ENCODE peak calls at places on chromosomes 11 and 22, in ten cellular contexts. R is stomach, G is heart right ventricle, L is GM23338, P is H9, K is spleen, U is left ventricle myocardium inferior, N is breast epithelium, A is Caco-2, I is SK-N-SH. H is an unnamed sample.

GRCh38 chr11:2912498-2912897 is 16.7 kb downstream of the PHLDA2 start:
- DNase-seq in P (peak; percentile 67), K (no peak), I (peak; percentile 67), R (peak; percentile 96), U (no peak), G (no peak), N (peak; percentile 95), A (peak; percentile 94), L (no peak), H (peak; percentile 96)

GRCh38 chr22:24189249-24190158 is 8.2 kb downstream of the SUSD2 start:
- DNase-seq in K (peak; percentile 90), R (peak; percentile 84), I (peak; percentile 95), A (peak; percentile 69), N (peak; percentile 84), G (peak; percentile 73), U (peak; percentile 79), P (peak; percentile 86), L (peak; percentile 90), H (peak; percentile 85)

GRCh38 chr11:57172031-57172430 is 9.7 kb upstream of the LRRC55 start:
- DNase-seq in K (no peak), L (no peak), R (no peak), N (no peak), U (no peak), A (no peak), G (no peak), I (no peak), P (no peak), H (no peak)

GRCh38 chr11:13261600-13262061 is 16.0 kb upstream of the BMAL1 start:
- DNase-seq in N (peak; percentile 37), I (no peak), G (peak; percentile 8), L (no peak), P (no peak), K (no peak), R (no peak), A (no peak), U (no peak), H (no peak)

GRCh38 chr22:39514373-39514973 is 5.9 kb upstream of the ATF4 start:
- DNase-seq in R (peak; percentile 71), K (no peak), I (peak; percentile 47), G (peak; percentile 64), A (no peak), P (peak; percentile 50), U (peak; percentile 62), L (peak; percentile 81), N (no peak), H (peak; percentile 72)

GRCh38 chr11:21814169-21814568 is 378.7 kb upstream of the ANO5 start:
- DNase-seq in I (no peak), L (no peak), N (no peak), R (no peak), K (no peak), G (no peak), P (no peak), U (no peak), A (no peak), H (no peak)

GRCh38 chr22:42801537-42802165 is 55.4 kb downstream of the ARFGAP3 start:
- DNase-seq in P (peak; percentile 19), R (no peak), U (no peak), I (no peak), G (no peak), A (no peak), K (no peak), L (no peak), N (no peak), H (no peak)

GRCh38 chr11:115676768-115677167 is 172.6 kb upstream of the CADM1 start:
- DNase-seq in A (no peak), P (no peak), L (no peak), N (no peak), G (no peak), I (no peak), K (no peak), U (no peak), R (no peak), H (no peak)

GRCh38 chr11:17838102-17838501 is 103.5 kb downstream of the KCNC1 start:
- DNase-seq in L (no peak), K (no peak), P (no peak), A (no peak), R (no peak), N (no peak), G (no peak), I (no peak), U (no peak), H (no peak)

GRCh38 chr11:12235549-12235944 is 125.2 kb downstream of the MICAL2 start:
- DNase-seq in U (no peak), R (no peak), L (no peak), N (no peak), P (no peak), K (no peak), A (peak; percentile 72), I (no peak), G (no peak), H (no peak)

GRCh38 chr11:8281266-8281665 is 17.6 kb upstream of the LMO1 start:
- DNase-seq in G (no peak), N (no peak), A (no peak), U (no peak), L (no peak), R (no peak), P (no peak), K (no peak), I (no peak), H (no peak)

GRCh38 chr11:126722956-126723664 is 277.5 kb downstream of the KIRREL3 start:
- DNase-seq in A (no peak), U (no peak), I (no peak), L (no peak), G (no peak), N (no peak), K (no peak), P (no peak), R (no peak), H (no peak)

GRCh38 chr22:20563464-20563906 is 56.1 kb downstream of the MED15 start:
- DNase-seq in L (no peak), U (no peak), G (no peak), N (no peak), R (no peak), K (no peak), P (no peak), I (no peak), A (no peak), H (no peak)

GRCh38 chr11:104556606-104557301 is 341.5 kb downstream of the CASP12 start:
- DNase-seq in I (no peak), L (no peak), N (no peak), U (no peak), R (no peak), A (no peak), K (no peak), P (no peak), G (no peak), H (no peak)

GRCh38 chr11:1520209-1520986 is 33.8 kb upstream of the MOB2 start:
- DNase-seq in U (no peak), P (no peak), K (no peak), G (no peak), I (no peak), A (no peak), R (no peak), L (no peak), N (no peak), H (no peak)

GRCh38 chr11:32838505-32839274 is 9.0 kb downstream of the PRRG4 start:
- DNase-seq in A (no peak), I (no peak), K (no peak), G (no peak), R (no peak), N (no peak), L (no peak), U (no peak), P (no peak), H (peak; percentile 42)
- TF ChIP-seq CTCF in A (no peak), I (no peak), K (no peak), G (no peak), R (no peak), N (no peak), L (no peak), U (no peak), P (no peak), H (no peak)

GRCh38 chr22:17911887-17912286 is 112.5 kb downstream of the MICAL3 start:
- DNase-seq in A (no peak), P (no peak), U (no peak), N (no peak), L (no peak), R (no peak), G (no peak), K (no peak), I (no peak), H (no peak)

GRCh38 chr22:17912942-17913704 is 111.2 kb downstream of the MICAL3 start:
- DNase-seq in R (no peak), G (no peak), K (no peak), P (no peak), I (no peak), A (no peak), L (peak; percentile 15), U (no peak), N (no peak), H (no peak)

GRCh38 chr22:17913705-17914282 is 110.6 kb downstream of the MICAL3 start:
- DNase-seq in G (no peak), N (no peak), U (no peak), K (no peak), L (no peak), I (no peak), R (no peak), A (no peak), P (no peak), H (no peak)

GRCh38 chr22:17910561-17911311 is 113.6 kb downstream of the MICAL3 start:
- DNase-seq in P (peak; percentile 80), K (peak; percentile 81), L (peak; percentile 68), A (no peak), G (peak; percentile 83), N (no peak), R (no peak), U (peak; percentile 78), I (peak; percentile 68), H (no peak)

GRCh38 chr22:17911312-17911705 is 113.1 kb downstream of the MICAL3 start:
- DNase-seq in G (no peak), P (no peak), I (no peak), N (no peak), K (no peak), L (no peak), R (no peak), A (no peak), U (no peak), H (no peak)
- H3K4me1 ChIP-seq in G (peaks cover 99% of the 10 kb centered on the region), P (peaks cover 4% of the 10 kb centered on the region), I (peaks cover 33% of the 10 kb centered on the region), N (peaks cover 10% of the 10 kb centered on the region), K (peaks cover 86% of the 10 kb centered on the region), L (peaks cover 8% of the 10 kb centered on the region), R (peaks cover 21% of the 10 kb centered on the region), A (no peaks in the 10 kb centered on the region), U (peaks cover 99% of the 10 kb centered on the region), H (no peaks in the 10 kb centered on the region)

GRCh38 chr11:66495401-66495844 is 15.0 kb upstream of the BBS1 start:
- DNase-seq in N (no peak), I (no peak), A (no peak), P (peak; percentile 71), R (no peak), G (no peak), U (no peak), L (peak; percentile 72), K (no peak), H (no peak)
- TF ChIP-seq CTCF in N (no peak), I (peak; percentile 18), A (peak; percentile 48), P (peak; percentile 69), R (no peak), G (no peak), U (no peak), L (peak; percentile 68), K (no peak), H (no peak)

DNA sequence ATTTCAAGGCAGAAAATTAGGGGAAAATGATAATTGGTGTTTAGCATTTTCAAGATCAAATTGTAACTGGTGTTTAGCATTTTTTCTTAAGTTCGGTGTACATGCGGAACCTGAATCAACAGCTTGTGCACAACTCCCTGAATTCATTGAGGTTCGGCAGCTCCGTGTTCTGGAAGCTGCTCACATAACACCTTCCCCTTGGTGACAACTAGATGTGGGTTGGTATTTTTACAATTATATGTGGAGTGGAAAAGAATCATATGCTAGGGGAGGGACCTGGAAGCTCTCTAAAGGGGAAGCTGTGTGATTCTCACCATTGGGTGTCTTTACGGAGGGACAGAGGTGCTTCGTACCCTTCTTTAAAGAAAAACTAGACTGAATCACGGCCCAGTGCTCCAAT is 199.0 kb upstream of the MTNR1B start:
- DNase-seq in P (no peak), G (no peak), A (no peak), U (no peak), K (no peak), R (no peak), L (no peak), N (no peak), I (no peak), H (no peak)
- H3K4me1 ChIP-seq in P (no peaks in the 10 kb centered on the region), G (peaks cover 14% of the 10 kb centered on the region), A (no peaks in the 10 kb centered on the region), U (peaks cover 35% of the 10 kb centered on the region), K (peaks cover 16% of the 10 kb centered on the region), R (no peaks in the 10 kb centered on the region), L (peaks cover 5% of the 10 kb centered on the region), N (no peaks in the 10 kb centered on the region), I (peaks cover 8% of the 10 kb centered on the region), H (no peaks in the 10 kb centered on the region)